ENCODE peak calls at places on chromosomes 16 and 17, in nine cellular contexts. Y is body of pancreas; R is mucosa of descending colon; O is GM23338; Z is mesendoderm; M is neuronal stem cell; G is CD8-positive, alpha-beta memory T cell; K is OCI-LY7; S is hepatocyte. H is an unnamed sample.

GRCh38 chr17:20077978-20078674 is 69.0 kb downstream of the SPECC1 start:
- DNase-seq in Z (no peak), R (no peak), K (no peak), Y (no peak), O (no peak), S (no peak), M (no peak), G (no peak), H (no peak)

GRCh38 chr17:31688704-31689103 is 170.3 kb downstream of the COPRS start:
- DNase-seq in M (no peak), K (no peak), Z (no peak), Y (no peak), S (no peak), G (no peak), R (no peak), O (no peak), H (no peak)

GRCh38 chr17:5864910-5865657 is 205.1 kb upstream of the WSCD1 start:
- DNase-seq in S (no peak), G (no peak), M (no peak), Y (no peak), O (no peak), Z (peak; percentile 23), K (no peak), R (no peak), H (no peak)

GRCh38 chr17:22506861-22507260 is 814.5 kb downstream of the KCNJ18 start:
- DNase-seq in R (no peak), K (no peak), Y (no peak), S (no peak), Z (no peak), G (no peak), M (no peak), O (no peak), H (no peak)

GRCh38 chr17:80774643-80775281 is 216.9 kb upstream of the CHMP6 start:
- DNase-seq in R (no peak), Y (no peak), M (no peak), S (no peak), G (no peak), Z (no peak), O (no peak), K (peak; percentile 53), H (no peak)

GRCh38 chr16:54437361-54437760 is 150.8 kb upstream of the IRX3 start:
- DNase-seq in Z (no peak), Y (no peak), R (no peak), M (no peak), O (no peak), S (no peak), G (no peak), K (no peak), H (no peak)

GRCh38 chr17:35540589-35541404 is 3.3 kb upstream of the SLFN12L start:
- DNase-seq in Y (no peak), M (no peak), K (peak; percentile 27), R (peak; percentile 63), Z (no peak), S (no peak), G (peak; percentile 52), O (no peak), H (peak; percentile 89)

GRCh38 chr17:47205419-47205963 is 3.7 kb upstream of the MYL4 start:
- DNase-seq in Z (peak; percentile 89), Y (peak; percentile 42), R (peak; percentile 74), O (peak; percentile 44), G (peak; percentile 74), K (peak; percentile 90), S (peak; percentile 52), M (no peak), H (peak; percentile 86)

GRCh38 chr16:28977703-28978641 is 3.4 kb downstream of the SPNS1 start:
- DNase-seq in R (no peak), K (peak; percentile 46), Z (peak; percentile 47), O (peak; percentile 81), M (no peak), G (no peak), Y (no peak), S (peak; percentile 50), H (no peak)

GRCh38 chr16:86575754-86576557 is 2.4 kb upstream of the FOXL1 start:
- DNase-seq in Y (peak; percentile 61), S (peak; percentile 87), R (peak; percentile 70), O (peak; percentile 98), Z (peak; percentile 97), M (peak; percentile 89), G (no peak), K (peak; percentile 63), H (peak; percentile 80)

GRCh38 chr16:70018254-70018653 is 67.1 kb downstream of the CLEC18A start:
- DNase-seq in Y (no peak), K (peak; percentile 72), R (no peak), O (peak; percentile 72), S (peak; percentile 29), Z (peak; percentile 81), G (peak; percentile 57), M (no peak), H (no peak)

GRCh38 chr17:58120195-58120822 is 27.9 kb upstream of the OR4D1 start:
- DNase-seq in O (peak; percentile 89), S (peak; percentile 83), K (peak; percentile 55), Y (peak; percentile 50), Z (peak; percentile 80), R (no peak), M (peak; percentile 80), G (peak; percentile 37), H (no peak)

GRCh38 chr16:3832669-3833068 is 47.8 kb downstream of the CREBBP start:
- DNase-seq in K (no peak), O (no peak), S (no peak), G (no peak), R (no peak), Z (no peak), M (no peak), Y (no peak), H (no peak)

GRCh38 chr16:59210955-59211541 is 476.9 kb upstream of the GOT2 start:
- DNase-seq in R (no peak), K (no peak), G (no peak), Z (peak; percentile 92), Y (peak; percentile 11), O (peak; percentile 83), S (peak; percentile 60), M (peak; percentile 83), H (no peak)

GRCh38 chr17:37650419-37651003 is 7.3 kb upstream of the DDX52 start:
- DNase-seq in G (no peak), Y (peak; percentile 38), M (peak; percentile 44), K (peak; percentile 10), Z (peak; percentile 59), S (peak; percentile 61), R (no peak), O (peak; percentile 66), H (no peak)

GRCh38 chr16:3022208-3022696 is 1.5 kb downstream of the HCFC1R1 start:
- DNase-seq in S (peak; percentile 95), Z (peak; percentile 98), G (peak; percentile 50), M (peak; percentile 73), Y (peak; percentile 92), R (peak; percentile 91), K (no peak), O (peak; percentile 91), H (peak; percentile 87)

DNA sequence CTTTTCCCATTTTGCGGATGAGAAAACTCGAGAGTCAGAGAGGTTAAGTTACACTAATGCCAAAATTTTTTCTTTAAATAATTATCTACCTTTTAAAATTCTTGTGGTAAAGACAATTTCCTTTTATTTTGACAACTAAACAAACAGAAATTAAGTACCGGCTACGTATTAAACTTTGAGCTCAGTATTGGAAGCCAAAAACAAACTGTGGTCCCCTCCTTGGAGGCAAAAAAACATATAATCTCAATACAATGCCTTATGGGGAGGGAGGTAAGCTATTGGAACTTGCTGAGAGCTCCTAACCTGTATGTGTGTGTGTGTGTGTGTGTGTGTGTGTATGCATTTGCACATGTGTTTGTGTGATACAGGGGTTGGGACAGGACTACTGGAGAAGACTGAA is 2.2 kb downstream of the KRTAP2-4 start:
- DNase-seq in O (no peak), Y (no peak), R (no peak), S (no peak), M (no peak), K (no peak), G (no peak), Z (no peak), H (no peak)
- H3K4me1 ChIP-seq in O (peaks cover 6% of the 10 kb centered on the region), Y (no peaks in the 10 kb centered on the region), R (no peaks in the 10 kb centered on the region), S (no peaks in the 10 kb centered on the region), M (peaks cover 2% of the 10 kb centered on the region), K (no peaks in the 10 kb centered on the region), G (no peaks in the 10 kb centered on the region), Z (no peaks in the 10 kb centered on the region), H (no peaks in the 10 kb centered on the region)

GRCh38 chr17:46143827-46144236 is 49.4 kb downstream of the KANSL1 start:
- DNase-seq in K (no peak), R (no peak), M (no peak), Y (no peak), O (no peak), G (no peak), S (no peak), Z (no peak), H (no peak)
- H3K4me1 ChIP-seq in K (peaks cover 99% of the 10 kb centered on the region), R (peaks cover 24% of the 10 kb centered on the region), M (peaks cover 4% of the 10 kb centered on the region), Y (peaks cover 81% of the 10 kb centered on the region), O (peaks cover 67% of the 10 kb centered on the region), G (peaks cover 94% of the 10 kb centered on the region), S (peaks cover 4% of the 10 kb centered on the region), Z (peaks cover 8% of the 10 kb centered on the region), H (peaks cover 78% of the 10 kb centered on the region)

DNA sequence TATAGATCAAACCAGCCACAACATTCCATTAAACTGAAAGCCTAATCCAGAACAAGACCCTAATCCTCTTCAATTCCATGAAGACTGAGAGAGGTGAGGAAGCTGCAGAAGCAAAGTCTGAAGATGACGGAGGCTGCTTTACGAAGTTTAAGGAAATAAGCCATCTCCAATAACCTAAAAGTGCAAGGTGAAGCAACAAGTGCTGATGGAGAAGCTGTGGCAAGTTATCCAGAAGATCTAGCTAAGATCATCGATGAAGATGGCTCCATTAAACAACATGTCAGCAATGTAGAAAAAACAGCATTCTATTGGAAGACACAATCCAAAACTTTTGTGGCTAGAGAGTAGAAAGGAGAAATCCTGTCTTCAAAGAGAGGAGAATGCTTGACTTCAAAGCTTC is 69.6 kb downstream of the KANSL1 start:
- DNase-seq in G (no peak), R (no peak), Y (no peak), O (no peak), M (no peak), K (no peak), S (no peak), Z (no peak), H (no peak)
- H3K4me1 ChIP-seq in G (peaks cover 83% of the 10 kb centered on the region), R (peaks cover 11% of the 10 kb centered on the region), Y (peaks cover 76% of the 10 kb centered on the region), O (peaks cover 66% of the 10 kb centered on the region), M (peaks cover 4% of the 10 kb centered on the region), K (peaks cover 22% of the 10 kb centered on the region), S (no peaks in the 10 kb centered on the region), Z (peaks cover 6% of the 10 kb centered on the region), H (peaks cover 88% of the 10 kb centered on the region)

GRCh38 chr17:4716081-4716480 is 5.6 kb downstream of the ARRB2 start:
- DNase-seq in M (no peak), S (no peak), R (no peak), G (no peak), Y (no peak), K (no peak), Z (no peak), O (no peak), H (no peak)

GRCh38 chr17:4718276-4718675 is 7.8 kb downstream of the ARRB2 start:
- DNase-seq in Y (no peak), G (no peak), Z (no peak), K (no peak), O (no peak), M (no peak), R (no peak), S (no peak), H (no peak)

GRCh38 chr17:4712526-4712925 is 2.1 kb downstream of the ARRB2 start:
- DNase-seq in G (no peak), S (no peak), M (no peak), Y (no peak), Z (no peak), K (no peak), O (no peak), R (no peak), H (no peak)

GRCh38 chr17:4717791-4718190 is 7.4 kb downstream of the ARRB2 start:
- DNase-seq in S (no peak), K (no peak), Y (no peak), Z (no peak), M (no peak), G (no peak), R (no peak), O (no peak), H (peak; percentile 91)

GRCh38 chr17:4715071-4715749 is 4.8 kb downstream of the ARRB2 start:
- DNase-seq in M (no peak), R (peak; percentile 74), K (no peak), Z (no peak), G (peak; percentile 69), Y (no peak), O (no peak), S (no peak), H (peak; percentile 88)
- H3K4me1 ChIP-seq in M (peaks cover 7% of the 10 kb centered on the region), R (peaks cover 17% of the 10 kb centered on the region), K (peaks cover 21% of the 10 kb centered on the region), Z (no peaks in the 10 kb centered on the region), G (peaks cover 47% of the 10 kb centered on the region), Y (peaks cover 26% of the 10 kb centered on the region), O (peaks cover 11% of the 10 kb centered on the region), S (peaks cover 14% of the 10 kb centered on the region), H (peaks cover 29% of the 10 kb centered on the region)